ENCODE peak calls at places on chromosomes 7 and 10, in six cellular contexts. One of them, this sample, is unnamed.

GRCh38 chr10:75009426-75009825 is 102.0 kb upstream of the SAMD8 start:
- DNase-seq in neuronal stem cell: no peak
- DNase-seq in HCT116: no peak
- DNase-seq in fibroblast of lung: no peak
- DNase-seq in DND-41: no peak
- DNase-seq in OCI-LY7: no peak
- DNase-seq in this sample: no peak

GRCh38 chr10:72794260-72794659 is 99.3 kb upstream of the OIT3 start:
- DNase-seq in neuronal stem cell: no peak
- DNase-seq in HCT116: no peak
- DNase-seq in fibroblast of lung: peak; percentile 37
- DNase-seq in DND-41: no peak
- DNase-seq in OCI-LY7: no peak
- DNase-seq in this sample: no peak

GRCh38 chr7:100173806-100174495 is 3.2 kb downstream of the GPC2 start:
- DNase-seq in neuronal stem cell: no peak
- DNase-seq in HCT116: no peak
- DNase-seq in fibroblast of lung: no peak
- DNase-seq in DND-41: no peak
- DNase-seq in OCI-LY7: peak; percentile 36
- DNase-seq in this sample: no peak

GRCh38 chr10:116740971-116741370 is 1.4 kb downstream of the HSPA12A start:
- DNase-seq in neuronal stem cell: no peak
- DNase-seq in HCT116: no peak
- DNase-seq in fibroblast of lung: no peak
- DNase-seq in DND-41: no peak
- DNase-seq in OCI-LY7: no peak
- DNase-seq in this sample: no peak

GRCh38 chr7:155377837-155378579 is 79.9 kb upstream of the EN2 start:
- DNase-seq in neuronal stem cell: no peak
- DNase-seq in HCT116: no peak
- DNase-seq in fibroblast of lung: peak; percentile 38
- DNase-seq in DND-41: no peak
- DNase-seq in OCI-LY7: no peak
- DNase-seq in this sample: no peak

GRCh38 chr7:55307123-55307916 is 57.8 kb upstream of the LANCL2 start:
- DNase-seq in neuronal stem cell: no peak
- DNase-seq in HCT116: peak; percentile 3
- DNase-seq in fibroblast of lung: peak; percentile 37
- DNase-seq in DND-41: no peak
- DNase-seq in OCI-LY7: no peak
- DNase-seq in this sample: peak; percentile 92

GRCh38 chr10:8910314-8910713 is 855.8 kb downstream of the GATA3 start:
- DNase-seq in neuronal stem cell: no peak
- DNase-seq in HCT116: no peak
- DNase-seq in fibroblast of lung: no peak
- DNase-seq in DND-41: no peak
- DNase-seq in OCI-LY7: no peak
- DNase-seq in this sample: no peak

GRCh38 chr7:107068156-107068555 is 23.7 kb downstream of the PRKAR2B start:
- DNase-seq in neuronal stem cell: no peak
- DNase-seq in HCT116: no peak
- DNase-seq in fibroblast of lung: peak; percentile 45
- DNase-seq in DND-41: no peak
- DNase-seq in OCI-LY7: peak; percentile 60
- DNase-seq in this sample: no peak

GRCh38 chr7:16934947-16935742 is 53.4 kb upstream of the AGR3 start:
- DNase-seq in neuronal stem cell: no peak
- DNase-seq in HCT116: peak; percentile 48
- DNase-seq in fibroblast of lung: peak; percentile 53
- DNase-seq in DND-41: no peak
- DNase-seq in OCI-LY7: no peak
- DNase-seq in this sample: no peak

GRCh38 chr7:142881586-142882337 is 3.8 kb downstream of the TRPV6 start:
- DNase-seq in neuronal stem cell: no peak
- DNase-seq in HCT116: no peak
- DNase-seq in fibroblast of lung: no peak
- DNase-seq in DND-41: no peak
- DNase-seq in OCI-LY7: no peak
- DNase-seq in this sample: peak; percentile 27

GRCh38 chr7:768881-769504 is 41.9 kb upstream of the PRKAR1B start:
- DNase-seq in neuronal stem cell: peak; percentile 18
- DNase-seq in HCT116: no peak
- DNase-seq in fibroblast of lung: no peak
- DNase-seq in DND-41: peak; percentile 33
- DNase-seq in OCI-LY7: no peak
- DNase-seq in this sample: no peak

GRCh38 chr7:132646064-132646463 is 69.8 kb upstream of the PLXNA4 start:
- DNase-seq in neuronal stem cell: no peak
- DNase-seq in HCT116: no peak
- DNase-seq in fibroblast of lung: no peak
- DNase-seq in DND-41: no peak
- DNase-seq in OCI-LY7: no peak
- DNase-seq in this sample: no peak

GRCh38 chr7:100655908-100656674 is at the start of gene ACTL6B:
- DNase-seq in neuronal stem cell: peak; percentile 83
- DNase-seq in HCT116: no peak
- DNase-seq in fibroblast of lung: no peak
- DNase-seq in DND-41: peak; percentile 16
- DNase-seq in OCI-LY7: no peak
- DNase-seq in this sample: peak; percentile 64

GRCh38 chr7:44275829-44276570 is 49.4 kb downstream of the CAMK2B start:
- DNase-seq in neuronal stem cell: peak; percentile 72
- DNase-seq in HCT116: no peak
- DNase-seq in fibroblast of lung: no peak
- DNase-seq in DND-41: no peak
- DNase-seq in OCI-LY7: no peak
- DNase-seq in this sample: no peak
- H3K27ac ChIP-seq in neuronal stem cell: no peak overlapping the region
- H3K27ac ChIP-seq in HCT116: no peak overlapping the region
- H3K27ac ChIP-seq in fibroblast of lung: no peak overlapping the region
- H3K27ac ChIP-seq in DND-41: no peak overlapping the region
- H3K27ac ChIP-seq in OCI-LY7: no peak overlapping the region
- H3K27ac ChIP-seq in this sample: no peak overlapping the region

GRCh38 chr10:45557275-45557905 is 115.2 kb downstream of the ZFAND4 start:
- DNase-seq in neuronal stem cell: no peak
- DNase-seq in HCT116: no peak
- DNase-seq in fibroblast of lung: no peak
- DNase-seq in DND-41: peak; percentile 42
- DNase-seq in OCI-LY7: peak; percentile 63
- DNase-seq in this sample: no peak
- H3K4me2 ChIP-seq in neuronal stem cell: no peak overlapping the region
- H3K4me2 ChIP-seq in HCT116: no peak overlapping the region
- H3K4me2 ChIP-seq in fibroblast of lung: no peak overlapping the region
- H3K4me2 ChIP-seq in DND-41: peak overlapping the region; percentile 38
- H3K4me2 ChIP-seq in OCI-LY7: peak overlapping the region; percentile 64
- H3K4me2 ChIP-seq in this sample: no peak overlapping the region

GRCh38 chr7:50738932-50739331 is 43.8 kb downstream of the GRB10 start:
- DNase-seq in neuronal stem cell: no peak
- DNase-seq in HCT116: no peak
- DNase-seq in fibroblast of lung: no peak
- DNase-seq in DND-41: no peak
- DNase-seq in OCI-LY7: no peak
- DNase-seq in this sample: no peak
- H3K27ac ChIP-seq in neuronal stem cell: no peak overlapping the region
- H3K27ac ChIP-seq in HCT116: no peak overlapping the region
- H3K27ac ChIP-seq in fibroblast of lung: no peak overlapping the region
- H3K27ac ChIP-seq in DND-41: no peak overlapping the region
- H3K27ac ChIP-seq in OCI-LY7: no peak overlapping the region
- H3K27ac ChIP-seq in this sample: no peak overlapping the region

GRCh38 chr7:117041007-117041406 is 87.7 kb downstream of the ST7 start:
- DNase-seq in neuronal stem cell: no peak
- DNase-seq in HCT116: no peak
- DNase-seq in fibroblast of lung: peak; percentile 80
- DNase-seq in DND-41: no peak
- DNase-seq in OCI-LY7: no peak
- DNase-seq in this sample: no peak

GRCh38 chr7:117044664-117045063 is 91.4 kb downstream of the ST7 start:
- DNase-seq in neuronal stem cell: no peak
- DNase-seq in HCT116: no peak
- DNase-seq in fibroblast of lung: no peak
- DNase-seq in DND-41: no peak
- DNase-seq in OCI-LY7: no peak
- DNase-seq in this sample: no peak

GRCh38 chr7:117038408-117038807 is 85.1 kb downstream of the ST7 start:
- DNase-seq in neuronal stem cell: no peak
- DNase-seq in HCT116: no peak
- DNase-seq in fibroblast of lung: no peak
- DNase-seq in DND-41: no peak
- DNase-seq in OCI-LY7: no peak
- DNase-seq in this sample: no peak

GRCh38 chr7:117043051-117043546 is 89.8 kb downstream of the ST7 start:
- DNase-seq in neuronal stem cell: no peak
- DNase-seq in HCT116: no peak
- DNase-seq in fibroblast of lung: peak; percentile 48
- DNase-seq in DND-41: no peak
- DNase-seq in OCI-LY7: no peak
- DNase-seq in this sample: peak; percentile 45

GRCh38 chr7:117041822-117042221 is 88.5 kb downstream of the ST7 start:
- DNase-seq in neuronal stem cell: no peak
- DNase-seq in HCT116: no peak
- DNase-seq in fibroblast of lung: no peak
- DNase-seq in DND-41: no peak
- DNase-seq in OCI-LY7: no peak
- DNase-seq in this sample: no peak
- H3K4me2 ChIP-seq in neuronal stem cell: no peak overlapping the region
- H3K4me2 ChIP-seq in HCT116: no peak overlapping the region
- H3K4me2 ChIP-seq in fibroblast of lung: no peak overlapping the region
- H3K4me2 ChIP-seq in DND-41: no peak overlapping the region
- H3K4me2 ChIP-seq in OCI-LY7: no peak overlapping the region
- H3K4me2 ChIP-seq in this sample: no peak overlapping the region